ENCODE peak calls at places on chromosomes 3 and 15, in six cellular contexts. T is SJSA1; D is naive thymus-derived CD4-positive, alpha-beta T cell; L is CD4-positive, alpha-beta memory T cell; O is heart right ventricle; S is mammary epithelial cell. A is an unnamed sample. For H3K9me3 and H3K36me3, the result is how much of the 10 kb centered on the place peaks cover.

GRCh38 chr3:87298111-87298718 is 21.8 kb upstream of the POU1F1 start:
- DNase-seq in T (no peak), D (no peak), L (peak), O (no peak), S (peak), A (no peak)

GRCh38 chr3:123396171-123397049 is 52.5 kb downstream of the ADCY5 start:
- DNase-seq in T (no peak), D (no peak), L (no peak), O (no peak), S (peak), A (no peak)

GRCh38 chr3:48915296-48915695 is 3.3 kb upstream of the ARIH2 start:
- DNase-seq in T (no peak), D (no peak), L (no peak), O (no peak), S (no peak), A (no peak)

GRCh38 chr3:153289334-153289808 is 127.3 kb downstream of the RAP2B start:
- DNase-seq in T (no peak), D (no peak), L (no peak), O (no peak), S (peak), A (no peak)

GRCh38 chr3:189908646-189909045 is 212.1 kb downstream of the P3H2 start:
- DNase-seq in T (no peak), D (no peak), L (no peak), O (no peak), S (peak), A (peak)

GRCh38 chr3:133531981-133532380 is 41.5 kb upstream of the CDV3 start:
- DNase-seq in T (no peak), D (no peak), L (no peak), O (no peak), S (no peak), A (peak)

GRCh38 chr3:9135930-9136525 is 113.4 kb downstream of the SRGAP3 start:
- DNase-seq in T (no peak), D (no peak), L (no peak), O (no peak), S (no peak), A (no peak)

GRCh38 chr15:53644681-53645080 is 114.8 kb downstream of the WDR72 start:
- DNase-seq in T (no peak), D (no peak), L (no peak), O (no peak), S (no peak), A (no peak)

GRCh38 chr15:39594056-39594763 is 13.3 kb downstream of the THBS1 start:
- DNase-seq in T (no peak), D (no peak), L (peak), O (no peak), S (peak), A (no peak)

GRCh38 chr15:34725565-34725964 is 29.2 kb downstream of the GJD2 start:
- DNase-seq in T (no peak), D (no peak), L (no peak), O (no peak), S (no peak), A (peak)

GRCh38 chr3:165653130-165653778 is 184.0 kb downstream of the BCHE start:
- DNase-seq in T (no peak), D (no peak), L (no peak), O (no peak), S (no peak), A (no peak)

GRCh38 chr3:126126292-126126691 is 42.4 kb upstream of the SLC41A3 start:
- DNase-seq in T (peak), D (peak), L (no peak), O (peak), S (no peak), A (no peak)

GRCh38 chr3:49276475-49277356 is at the start of gene C3orf62:
- DNase-seq in T (peak), D (peak), L (peak), O (peak), S (peak), A (peak)

GRCh38 chr3:35965908-35966307 is 326.6 kb downstream of the ARPP21 start:
- DNase-seq in T (no peak), D (no peak), L (no peak), O (no peak), S (peak), A (no peak)

GRCh38 chr3:138875754-138876664 is 41.3 kb upstream of the PIK3CB start:
- DNase-seq in T (no peak), D (no peak), L (peak), O (no peak), S (no peak), A (no peak)

GRCh38 chr3:79845546-79845945 is 77.7 kb upstream of the ROBO1 start:
- DNase-seq in T (no peak), D (no peak), L (no peak), O (no peak), S (no peak), A (no peak)

GRCh38 chr3:97804471-97804870 is 17.3 kb upstream of the CRYBG3 start:
- DNase-seq in T (no peak), D (no peak), L (no peak), O (no peak), S (no peak), A (no peak)

GRCh38 chr3:29181872-29182271 is 99.0 kb upstream of the RBMS3 start:
- DNase-seq in T (no peak), D (no peak), L (no peak), O (no peak), S (no peak), A (no peak)

GRCh38 chr3:4250064-4250463 is 53.1 kb upstream of the SETMAR start:
- DNase-seq in T (no peak), D (no peak), L (no peak), O (no peak), S (no peak), A (no peak)

GRCh38 chr3:130894873-130895330 is 1.0 kb downstream of the ATP2C1 start:
- DNase-seq in T (no peak), D (no peak), L (no peak), O (no peak), S (peak), A (no peak)

GRCh38 chr15:92092391-92092790 is 238.9 kb downstream of the SLCO3A1 start:
- DNase-seq in T (no peak), D (no peak), L (no peak), O (no peak), S (no peak), A (no peak)

GRCh38 chr3:177752841-177753240 is 555.6 kb upstream of the TBL1XR1 start:
- DNase-seq in T (no peak), D (no peak), L (no peak), O (no peak), S (no peak), A (no peak)

GRCh38 chr3:177753498-177754155 is 556.3 kb upstream of the TBL1XR1 start:
- DNase-seq in T (no peak), D (no peak), L (no peak), O (peak), S (peak), A (peak)

GRCh38 chr3:177754508-177754921 is 557.2 kb upstream of the TBL1XR1 start:
- DNase-seq in T (no peak), D (no peak), L (no peak), O (no peak), S (no peak), A (peak)

GRCh38 chr3:177760803-177761202 is 563.5 kb upstream of the TBL1XR1 start:
- DNase-seq in T (no peak), D (no peak), L (no peak), O (no peak), S (no peak), A (no peak)

GRCh38 chr3:177758131-177758530 is 560.8 kb upstream of the TBL1XR1 start:
- DNase-seq in T (no peak), D (no peak), L (no peak), O (no peak), S (no peak), A (no peak)
- H3K9me3 ChIP-seq in T (under half), D (under half), L (under half), O (under half), S (under half), A (under half)

GRCh38 chr3:185789134-185789533 is 35.7 kb downstream of the IGF2BP2 start:
- DNase-seq in T (no peak), D (no peak), L (no peak), O (no peak), S (no peak), A (no peak)

GRCh38 chr3:185788292-185788691 is 36.5 kb downstream of the IGF2BP2 start:
- DNase-seq in T (no peak), D (no peak), L (no peak), O (no peak), S (no peak), A (no peak)

GRCh38 chr3:185789891-185790830 is 34.7 kb downstream of the IGF2BP2 start:
- DNase-seq in T (no peak), D (no peak), L (no peak), O (no peak), S (no peak), A (no peak)

GRCh38 chr3:185784317-185784716 is 40.5 kb downstream of the IGF2BP2 start:
- DNase-seq in T (no peak), D (no peak), L (no peak), O (no peak), S (no peak), A (no peak)

GRCh38 chr3:185786956-185787877 is 37.6 kb downstream of the IGF2BP2 start:
- DNase-seq in T (no peak), D (no peak), L (no peak), O (no peak), S (no peak), A (no peak)
- H3K36me3 ChIP-seq in T (under half), D (under half), L (under half), O (under half), S (under half), A (under half)

GRCh38 chr3:150291515-150291914 is 116.6 kb upstream of the TSC22D2 start:
- DNase-seq in T (no peak), D (no peak), L (no peak), O (no peak), S (no peak), A (no peak)

GRCh38 chr3:150296966-150297365 is 111.1 kb upstream of the TSC22D2 start:
- DNase-seq in T (no peak), D (no peak), L (no peak), O (no peak), S (no peak), A (no peak)

GRCh38 chr3:150296123-150296750 is 111.9 kb upstream of the TSC22D2 start:
- DNase-seq in T (no peak), D (no peak), L (no peak), O (no peak), S (no peak), A (no peak)

GRCh38 chr3:150292891-150293290 is 115.2 kb upstream of the TSC22D2 start:
- DNase-seq in T (no peak), D (no peak), L (no peak), O (no peak), S (no peak), A (no peak)

DNA sequence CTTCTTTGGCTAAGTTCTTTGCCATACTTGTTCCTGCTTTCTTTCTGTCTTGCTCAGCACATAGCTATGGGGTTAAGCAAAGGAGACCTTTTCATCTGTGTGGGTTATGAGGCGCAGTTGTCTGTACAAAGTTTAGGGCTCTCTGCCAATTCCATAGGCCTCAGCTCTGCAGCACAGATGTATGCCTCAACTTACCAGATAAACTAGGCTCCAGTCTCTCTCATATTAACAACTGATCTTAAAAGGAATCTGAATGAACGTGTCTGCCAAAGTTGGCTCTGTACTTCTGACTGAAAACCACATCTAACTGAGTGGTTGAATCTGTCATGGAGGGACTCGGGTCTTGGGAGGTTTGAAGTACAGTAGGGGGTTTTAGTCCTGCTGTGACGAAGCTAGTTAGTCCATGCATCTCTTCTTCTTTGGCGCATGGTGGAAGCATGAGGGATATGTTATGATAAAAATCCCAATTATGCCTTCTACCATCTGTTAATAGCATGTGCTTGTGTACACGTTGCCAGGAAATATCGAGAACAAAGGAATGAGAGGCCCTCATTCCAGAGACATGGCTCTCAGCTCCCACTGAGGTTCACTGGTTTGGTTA is 114.6 kb upstream of the TSC22D2 start:
- DNase-seq in T (no peak), D (no peak), L (no peak), O (no peak), S (no peak), A (no peak)
- H3K9me3 ChIP-seq in T (under half), D (under half), L (under half), O (under half), S (under half), A (under half)

DNA sequence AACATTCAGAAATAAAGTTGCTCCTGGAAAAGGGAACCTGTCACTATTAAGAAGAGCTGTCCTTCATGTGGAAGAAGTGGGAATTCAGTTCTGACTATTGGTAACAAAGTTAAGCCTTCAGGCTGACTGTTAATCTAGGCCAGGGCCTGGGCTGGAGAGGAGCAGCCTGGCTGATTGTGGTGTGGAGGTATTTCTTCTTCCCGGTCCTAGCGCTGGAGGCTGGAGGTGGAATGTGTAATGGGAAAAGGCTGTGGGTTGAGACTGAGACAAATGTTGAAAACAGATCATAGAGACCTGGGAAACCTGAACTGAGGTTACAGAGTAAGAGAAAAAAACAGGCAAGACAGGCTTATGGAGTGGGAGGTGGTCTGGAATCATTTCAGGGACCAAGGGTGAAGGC is 23.8 kb upstream of the SH3BP5 start:
- DNase-seq in T (no peak), D (no peak), L (no peak), O (no peak), S (no peak), A (no peak)
- H3K36me3 ChIP-seq in T (under half), D (under half), L (under half), O (under half), S (under half), A (under half)

GRCh38 chr15:26620528-26620927 is 152.3 kb downstream of the GABRB3 start:
- DNase-seq in T (no peak), D (no peak), L (no peak), O (no peak), S (no peak), A (no peak)

GRCh38 chr15:26615188-26615926 is 157.5 kb downstream of the GABRB3 start:
- DNase-seq in T (no peak), D (no peak), L (no peak), O (no peak), S (no peak), A (no peak)

GRCh38 chr15:26614734-26615133 is 158.1 kb downstream of the GABRB3 start:
- DNase-seq in T (no peak), D (no peak), L (no peak), O (no peak), S (no peak), A (no peak)

DNA sequence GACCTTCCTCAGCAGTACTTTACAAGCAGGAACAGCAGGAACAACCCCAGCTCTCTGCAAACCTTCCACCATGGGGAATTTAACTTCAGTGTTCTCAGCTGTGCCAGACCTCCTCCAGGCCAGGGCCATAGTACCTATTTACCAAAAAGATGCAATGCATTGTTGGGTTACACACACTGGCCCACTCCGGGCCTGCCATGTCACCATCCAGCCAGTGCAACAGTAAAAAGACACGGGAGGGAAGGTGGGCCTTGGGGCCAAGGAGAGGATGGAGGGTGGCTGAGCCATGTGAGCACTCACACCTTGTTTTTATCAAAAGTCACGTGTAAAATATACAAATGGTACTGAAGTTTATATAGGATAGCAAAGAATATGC is 157.0 kb downstream of the GABRB3 start:
- DNase-seq in T (no peak), D (no peak), L (no peak), O (no peak), S (no peak), A (no peak)
- H3K9me3 ChIP-seq in T (under half), D (under half), L (under half), O (under half), S (under half), A (under half)